ENCODE peak calls at places on chromosomes 13 and 19, in six cellular contexts. S is IMR-90, Z is mesenchymal stem cell, A is H9, Q is mesendoderm, Y is H1. I is an unnamed sample.

GRCh38 chr13:100544866-100545683 is 43.5 kb downstream of the GGACT start:
- DNase-seq in S (no peak), Z (no peak), A (no peak), Q (no peak), Y (no peak), I (no peak)

GRCh38 chr13:112114391-112114790 is 47.4 kb downstream of the SOX1 start:
- DNase-seq in S (no peak), Z (no peak), A (no peak), Q (no peak), Y (no peak), I (no peak)

GRCh38 chr13:30052127-30052526 is 201.7 kb upstream of the UBL3 start:
- DNase-seq in S (no peak), Z (no peak), A (peak), Q (peak), Y (peak), I (no peak)

GRCh38 chr13:111339366-111340143 is 19.1 kb downstream of the TEX29 start:
- DNase-seq in S (no peak), Z (no peak), A (peak), Q (no peak), Y (no peak), I (no peak)

GRCh38 chr19:35126624-35126959 is 8.3 kb downstream of the LGI4 start:
- DNase-seq in S (no peak), Z (no peak), A (peak), Q (no peak), Y (no peak), I (no peak)

GRCh38 chr19:35643255-35644205 is 2.0 kb downstream of the ETV2 start:
- DNase-seq in S (peak), Z (peak), A (peak), Q (peak), Y (no peak), I (peak)

GRCh38 chr13:46562152-46562551 is 9.2 kb downstream of the LRCH1 start:
- DNase-seq in S (no peak), Z (no peak), A (no peak), Q (no peak), Y (no peak), I (no peak)

GRCh38 chr13:29830000-29830399 is 20.4 kb downstream of the UBL3 start:
- DNase-seq in S (no peak), Z (no peak), A (no peak), Q (no peak), Y (no peak), I (no peak)

GRCh38 chr19:40217921-40218890 is at the start of gene TTC9B:
- DNase-seq in S (no peak), Z (peak), A (peak), Q (peak), Y (peak), I (peak)

GRCh38 chr13:41649659-41650058 is 192.3 kb downstream of the RGCC start:
- DNase-seq in S (peak), Z (peak), A (no peak), Q (peak), Y (no peak), I (no peak)

GRCh38 chr13:85386424-85386823 is 412.8 kb downstream of the SLITRK6 start:
- DNase-seq in S (no peak), Z (no peak), A (no peak), Q (peak), Y (no peak), I (peak)

GRCh38 chr13:109572389-109572788 is 214.0 kb downstream of the IRS2 start:
- DNase-seq in S (no peak), Z (no peak), A (no peak), Q (no peak), Y (no peak), I (no peak)

GRCh38 chr13:32804673-32805260 is 211.5 kb upstream of the KL start:
- DNase-seq in S (peak), Z (peak), A (no peak), Q (no peak), Y (no peak), I (no peak)

GRCh38 chr19:4277051-4277700 is 1.9 kb upstream of the SHD start:
- DNase-seq in S (no peak), Z (no peak), A (no peak), Q (no peak), Y (no peak), I (no peak)

GRCh38 chr19:4278926-4279529 is at the start of gene SHD:
- DNase-seq in S (no peak), Z (no peak), A (no peak), Q (peak), Y (no peak), I (no peak)

GRCh38 chr19:4278460-4278901 is 585 bp upstream of the SHD start:
- DNase-seq in S (no peak), Z (no peak), A (no peak), Q (peak), Y (no peak), I (no peak)

GRCh38 chr19:4278010-4278409 is 1.1 kb upstream of the SHD start:
- DNase-seq in S (no peak), Z (no peak), A (no peak), Q (peak), Y (no peak), I (no peak)

GRCh38 chr19:4279530-4280422 is 710 bp downstream of the SHD start:
- DNase-seq in S (no peak), Z (no peak), A (no peak), Q (no peak), Y (no peak), I (no peak)
- H3K9ac ChIP-seq in S (no peak), Z (no peak), A (no peak), Q (peak), Y (no peak), I (no peak)

GRCh38 chr13:66087149-66087780 is 1142.9 kb downstream of the PCDH9 start:
- DNase-seq in S (peak), Z (peak), A (no peak), Q (no peak), Y (no peak), I (no peak)
- H2BK15ac ChIP-seq in S (no peak), Z (no peak), A (no peak), Q (no peak), Y (no peak), I (no peak)

DNA sequence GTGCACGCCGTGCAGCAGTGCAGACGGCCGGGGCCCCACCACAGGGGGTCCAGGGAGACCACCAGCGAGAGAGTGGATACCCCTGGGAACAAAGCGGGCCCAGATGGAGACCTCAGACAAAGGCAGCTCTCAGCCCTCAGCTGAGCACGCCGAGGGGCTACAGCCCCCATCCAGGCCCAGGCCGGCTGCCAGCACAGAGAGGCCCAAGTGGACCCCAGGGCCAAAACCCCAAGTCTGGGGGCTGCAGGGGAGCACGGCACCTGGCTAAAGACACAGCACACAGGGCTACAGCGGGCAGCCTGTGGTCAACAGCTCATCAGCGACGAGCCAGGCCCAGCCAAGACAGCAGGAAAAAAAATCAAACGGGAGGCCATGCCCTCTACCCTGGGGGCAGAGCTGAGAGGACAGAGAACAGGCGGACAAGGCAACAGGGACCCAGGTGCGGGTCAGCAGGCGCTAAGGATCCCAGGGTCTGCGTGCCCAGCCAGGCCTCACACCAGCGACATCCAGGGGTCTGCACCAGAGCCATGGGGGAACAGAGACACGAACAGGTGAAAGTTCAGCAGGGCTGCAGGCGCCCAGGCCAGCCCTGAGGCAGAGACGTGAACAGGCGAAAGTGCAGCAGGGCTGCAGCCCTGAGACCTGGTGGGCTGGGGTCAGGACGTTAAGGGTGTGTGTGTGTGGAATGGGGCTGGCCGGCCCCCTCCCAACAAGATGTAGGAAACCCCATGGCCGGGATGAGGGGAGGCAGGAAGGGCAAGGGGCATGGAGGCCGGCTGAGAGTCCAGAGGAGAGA is 34.3 kb downstream of the RASA3 start:
- DNase-seq in S (no peak), Z (no peak), A (no peak), Q (no peak), Y (no peak), I (no peak)
- H3K4ac ChIP-seq in S (peak), Z (peak), A (no peak), Q (no peak), Y (no peak), I (peak)

DNA sequence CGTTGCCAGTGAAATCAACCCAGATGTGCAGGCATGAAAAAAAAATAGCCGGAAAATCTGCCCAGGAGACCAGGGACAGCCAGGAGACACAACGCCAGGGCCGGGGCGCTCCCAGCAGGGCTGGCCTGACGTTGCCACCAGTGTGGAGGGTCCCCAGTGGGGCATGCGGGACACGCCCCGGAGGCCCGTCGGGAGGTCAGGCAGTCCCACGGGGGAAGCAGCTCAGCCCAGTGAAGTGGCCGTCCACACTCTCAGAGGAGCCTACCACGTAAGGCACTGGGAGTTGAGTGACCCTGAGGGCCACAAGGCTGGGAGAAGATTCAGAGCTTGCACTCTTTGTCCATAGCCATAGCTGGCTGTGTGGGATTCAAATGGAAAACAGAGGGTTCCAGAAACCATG is 53.2 kb upstream of the GAS6 start:
- DNase-seq in S (no peak), Z (no peak), A (no peak), Q (no peak), Y (no peak), I (no peak)
- H3K9ac ChIP-seq in S (no peak), Z (no peak), A (no peak), Q (no peak), Y (no peak), I (no peak)

GRCh38 chr19:36672368-36672767 is 5.7 kb upstream of the ZNF461 start:
- DNase-seq in S (no peak), Z (no peak), A (no peak), Q (no peak), Y (no peak), I (no peak)

GRCh38 chr19:36679455-36679854 is 8.0 kb upstream of the ZNF567 start:
- DNase-seq in S (no peak), Z (no peak), A (no peak), Q (no peak), Y (no peak), I (no peak)

GRCh38 chr19:36668646-36669045 is 2.0 kb upstream of the ZNF461 start:
- DNase-seq in S (no peak), Z (no peak), A (no peak), Q (no peak), Y (no peak), I (no peak)

GRCh38 chr19:36674201-36674600 is 7.6 kb upstream of the ZNF461 start:
- DNase-seq in S (no peak), Z (no peak), A (no peak), Q (no peak), Y (no peak), I (no peak)
- H2BK15ac ChIP-seq in S (no peak), Z (no peak), A (no peak), Q (no peak), Y (no peak), I (no peak)

GRCh38 chr13:40152145-40152544 is 496.7 kb downstream of the COG6 start:
- DNase-seq in S (peak), Z (peak), A (no peak), Q (no peak), Y (no peak), I (no peak)
- H3K4ac ChIP-seq in S (no peak), Z (no peak), A (no peak), Q (no peak), Y (no peak), I (no peak)

DNA sequence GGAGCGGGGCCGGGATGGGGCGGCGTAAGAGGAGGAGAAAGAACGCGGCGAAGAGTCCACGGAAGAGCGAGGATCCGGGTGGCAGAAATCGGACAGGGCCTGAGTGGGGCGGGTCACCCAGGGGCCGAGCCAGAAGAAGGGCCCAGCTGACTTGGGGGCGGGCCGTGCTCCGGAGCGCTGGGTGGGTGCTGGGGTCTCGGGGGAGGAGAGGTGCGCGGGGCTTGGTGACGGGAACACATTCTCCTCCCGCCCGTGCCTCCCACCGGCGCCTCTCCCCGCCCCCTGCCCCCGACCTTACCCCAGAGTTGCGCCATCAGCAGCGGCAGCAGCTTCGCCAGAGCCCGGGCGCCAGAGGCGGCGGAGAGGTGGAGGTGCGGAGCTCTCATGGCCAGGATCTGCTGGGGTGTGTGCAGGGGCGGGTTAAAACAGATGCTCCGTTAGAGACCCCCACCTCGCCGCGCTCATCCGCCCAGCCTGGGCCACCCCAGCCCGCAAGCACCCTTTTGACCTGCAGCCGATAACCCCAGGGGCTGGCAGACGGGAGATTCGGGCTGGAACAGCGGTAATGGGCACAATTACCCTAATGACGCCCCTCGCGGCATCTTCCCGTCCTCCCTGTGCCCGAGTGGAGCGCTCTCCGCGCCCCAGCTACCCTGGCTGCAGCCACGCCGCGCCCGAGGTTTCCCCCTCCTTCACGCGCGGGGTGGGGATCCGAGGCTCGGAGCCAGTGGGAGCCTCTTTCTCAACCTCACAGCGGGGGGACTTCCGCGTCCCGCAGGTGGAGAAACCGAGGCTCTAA is 565 bp downstream of the KLK10 start:
- DNase-seq in S (no peak), Z (no peak), A (peak), Q (peak), Y (no peak), I (no peak)
- H3K9ac ChIP-seq in S (no peak), Z (no peak), A (no peak), Q (peak), Y (no peak), I (peak)

DNA sequence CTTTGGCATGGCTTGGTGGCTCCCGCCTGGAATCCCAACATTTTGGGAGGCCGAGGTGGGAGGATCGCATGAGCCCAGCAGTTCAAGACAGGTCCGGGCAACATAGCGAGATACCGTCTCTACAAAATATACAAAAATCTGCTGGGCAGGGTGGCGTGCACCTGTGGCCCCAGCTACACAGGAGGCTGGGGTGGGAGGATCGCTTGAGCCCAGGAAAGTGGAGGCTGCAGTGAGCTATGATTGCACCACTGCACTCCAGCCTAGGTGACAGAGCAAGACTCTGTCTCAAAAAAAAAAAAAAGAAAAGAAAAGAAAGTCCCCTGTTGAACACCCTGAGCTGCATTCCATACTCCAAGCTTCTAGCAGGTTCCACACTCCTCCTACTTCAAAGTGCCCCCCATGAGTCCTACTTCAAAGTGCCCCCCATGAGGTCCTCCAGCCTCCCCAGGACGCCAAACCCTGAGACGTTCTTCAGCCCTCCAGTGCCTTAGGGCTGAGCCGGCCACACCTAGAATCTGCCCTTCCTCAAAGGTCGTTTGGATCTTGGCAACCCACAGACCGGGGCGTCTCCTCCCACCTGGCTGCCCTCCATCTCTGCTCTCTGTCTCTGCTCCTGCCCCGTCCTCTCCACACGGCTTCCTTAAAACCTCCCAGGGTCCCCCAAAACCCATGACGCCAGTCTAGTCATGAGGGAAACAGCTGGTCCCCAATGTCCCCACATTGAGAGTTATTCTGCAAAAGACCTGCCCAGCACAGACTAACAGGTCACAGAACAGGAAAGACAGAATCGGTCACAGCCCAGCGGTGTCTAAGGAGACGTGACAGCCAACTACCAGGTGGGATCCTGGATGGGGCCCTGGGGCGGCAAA is 4.7 kb downstream of the TJP3 start:
- DNase-seq in S (no peak), Z (no peak), A (no peak), Q (no peak), Y (no peak), I (no peak)
- H2BK15ac ChIP-seq in S (no peak), Z (no peak), A (no peak), Q (no peak), Y (no peak), I (no peak)

GRCh38 chr19:48469056-48469881 is at the start of gene CYTH2:
- DNase-seq in S (peak), Z (peak), A (peak), Q (peak), Y (peak), I (peak)
- H3K4ac ChIP-seq in S (peak), Z (peak), A (peak), Q (peak), Y (peak), I (no peak)

DNA sequence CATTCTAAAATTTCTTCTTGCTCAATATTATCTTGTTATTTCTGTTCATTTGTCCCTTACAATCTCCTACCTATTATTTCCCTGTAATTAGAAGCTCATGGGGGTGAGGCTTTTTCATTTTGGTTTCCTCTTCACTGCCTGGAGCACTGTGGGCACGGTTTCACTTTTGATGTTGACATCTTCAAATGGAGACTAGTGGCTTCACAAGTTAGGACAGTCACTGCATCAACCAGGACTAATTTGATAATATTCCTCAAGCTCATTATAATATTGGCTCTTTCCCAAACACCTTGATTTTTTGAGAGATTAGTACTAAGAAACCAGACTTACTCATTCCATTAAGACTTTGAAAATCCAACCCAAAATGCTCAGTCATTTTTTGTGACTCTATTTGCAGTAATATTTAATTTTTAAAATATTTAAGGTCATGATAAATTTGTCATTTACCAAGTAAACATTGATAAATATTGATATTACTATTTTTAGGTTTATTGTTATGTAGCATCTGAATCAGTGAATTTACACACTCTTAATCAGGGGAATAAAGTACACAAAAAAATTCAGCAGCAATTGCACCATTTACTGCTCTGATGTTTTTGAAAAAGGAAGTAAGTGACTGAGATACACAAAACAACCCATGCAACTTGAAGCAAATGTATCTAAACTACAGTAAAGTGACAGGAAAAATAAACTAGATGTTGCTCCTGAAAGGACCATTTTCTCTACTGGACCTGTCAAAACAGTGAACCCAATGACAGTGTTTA is 28.8 kb upstream of the RCBTB2 start:
- DNase-seq in S (no peak), Z (no peak), A (no peak), Q (no peak), Y (no peak), I (no peak)
- H3K9ac ChIP-seq in S (no peak), Z (no peak), A (no peak), Q (no peak), Y (no peak), I (no peak)